ENCODE peak calls at places on chromosomes 3 and 15, in ten cellular contexts. F, J, H, I, R, C, P, L, K and A are unnamed samples. For H3K4me1, the result is how much of the 10 kb centered on the place peaks cover.

GRCh38 chr3:66033241-66034138 is 5.2 kb downstream of the MAGI1 start:
- DNase-seq in F (no peak), J (no peak), H (no peak), I (no peak), R (no peak), C (no peak), P (no peak), L (no peak), K (no peak), A (no peak)

GRCh38 chr15:48556159-48556897 is 89.2 kb downstream of the FBN1 start:
- DNase-seq in F (no peak), J (no peak), H (no peak), I (no peak), R (no peak), C (no peak), P (no peak), L (no peak), K (no peak), A (no peak)

GRCh38 chr15:66505818-66506217 is 692 bp downstream of the ZWILCH start:
- DNase-seq in F (no peak), J (no peak), H (no peak), I (no peak), R (no peak), C (no peak), P (no peak), L (no peak), K (no peak), A (no peak)

GRCh38 chr15:80081390-80081789 is 21.9 kb downstream of the ZFAND6 start:
- DNase-seq in F (no peak), J (no peak), H (no peak), I (no peak), R (no peak), C (no peak), P (no peak), L (no peak), K (no peak), A (no peak)

GRCh38 chr3:39428745-39429201 is 22.3 kb downstream of the RPSA start:
- DNase-seq in F (peak), J (no peak), H (no peak), I (no peak), R (no peak), C (no peak), P (no peak), L (no peak), K (no peak), A (no peak)

GRCh38 chr3:42115223-42115622 is 24.1 kb downstream of the TRAK1 start:
- DNase-seq in F (no peak), J (no peak), H (no peak), I (no peak), R (no peak), C (no peak), P (no peak), L (peak), K (no peak), A (peak)

GRCh38 chr3:156371683-156372082 is 183.2 kb downstream of the SSR3 start:
- DNase-seq in F (no peak), J (no peak), H (no peak), I (no peak), R (no peak), C (no peak), P (no peak), L (no peak), K (no peak), A (no peak)

GRCh38 chr15:40242671-40243070 is 3.8 kb downstream of the PAK6 start:
- DNase-seq in F (no peak), J (no peak), H (peak), I (no peak), R (no peak), C (no peak), P (no peak), L (no peak), K (no peak), A (no peak)

GRCh38 chr15:69071265-69071664 is 56.8 kb downstream of the NOX5 start:
- DNase-seq in F (no peak), J (no peak), H (peak), I (no peak), R (no peak), C (no peak), P (no peak), L (no peak), K (no peak), A (no peak)

GRCh38 chr3:179962617-179963387 is 73.9 kb downstream of the PEX5L start:
- DNase-seq in F (no peak), J (no peak), H (no peak), I (no peak), R (no peak), C (no peak), P (no peak), L (no peak), K (no peak), A (no peak)

GRCh38 chr3:5194801-5195509 is 7.4 kb downstream of the EDEM1 start:
- DNase-seq in F (peak), J (peak), H (peak), I (no peak), R (peak), C (no peak), P (no peak), L (peak), K (peak), A (no peak)

GRCh38 chr3:10531031-10531430 is 25.6 kb upstream of the ATP2B2 start:
- DNase-seq in F (no peak), J (no peak), H (no peak), I (no peak), R (no peak), C (no peak), P (no peak), L (no peak), K (no peak), A (no peak)

GRCh38 chr3:197561926-197562325 is 6.2 kb upstream of the BDH1 start:
- DNase-seq in F (no peak), J (no peak), H (no peak), I (peak), R (no peak), C (no peak), P (no peak), L (no peak), K (no peak), A (no peak)

GRCh38 chr15:45804028-45804427 is 169.2 kb downstream of the SQOR start:
- DNase-seq in F (no peak), J (no peak), H (no peak), I (no peak), R (no peak), C (no peak), P (no peak), L (no peak), K (no peak), A (no peak)

GRCh38 chr15:90143176-90143655 is 40.9 kb upstream of the IDH2 start:
- DNase-seq in F (peak), J (peak), H (peak), I (no peak), R (peak), C (no peak), P (peak), L (peak), K (peak), A (peak)

GRCh38 chr3:12170207-12170606 is 11.5 kb upstream of the TIMP4 start:
- DNase-seq in F (no peak), J (no peak), H (peak), I (no peak), R (no peak), C (no peak), P (no peak), L (peak), K (no peak), A (no peak)

GRCh38 chr3:152737021-152737908 is 97.7 kb upstream of the P2RY1 start:
- DNase-seq in F (no peak), J (no peak), H (peak), I (peak), R (peak), C (peak), P (no peak), L (no peak), K (no peak), A (no peak)

GRCh38 chr3:127012091-127012490 is 29.2 kb downstream of the PLXNA1 start:
- DNase-seq in F (no peak), J (no peak), H (no peak), I (no peak), R (no peak), C (no peak), P (no peak), L (no peak), K (no peak), A (no peak)

GRCh38 chr3:127214990-127215389 is 22.1 kb downstream of the PRR23E start:
- DNase-seq in F (no peak), J (no peak), H (no peak), I (no peak), R (no peak), C (no peak), P (no peak), L (no peak), K (no peak), A (no peak)

GRCh38 chr15:39358441-39359041 is 222.3 kb upstream of the THBS1 start:
- DNase-seq in F (peak), J (no peak), H (peak), I (no peak), R (peak), C (no peak), P (peak), L (no peak), K (no peak), A (no peak)

GRCh38 chr3:32078085-32078634 is 28.3 kb upstream of the GPD1L start:
- DNase-seq in F (no peak), J (no peak), H (no peak), I (no peak), R (no peak), C (no peak), P (no peak), L (no peak), K (no peak), A (no peak)

GRCh38 chr3:8482960-8483665 is 18.5 kb upstream of the LMCD1 start:
- DNase-seq in F (peak), J (no peak), H (peak), I (no peak), R (peak), C (peak), P (peak), L (peak), K (no peak), A (peak)

GRCh38 chr15:36335659-36336058 is 243.8 kb upstream of the CDIN1 start:
- DNase-seq in F (no peak), J (no peak), H (no peak), I (no peak), R (no peak), C (no peak), P (no peak), L (no peak), K (no peak), A (no peak)

GRCh38 chr3:195154111-195154791 is 116.7 kb downstream of the XXYLT1 start:
- DNase-seq in F (no peak), J (no peak), H (no peak), I (no peak), R (no peak), C (no peak), P (no peak), L (no peak), K (no peak), A (no peak)

GRCh38 chr3:72890166-72890925 is 2.5 kb downstream of the GXYLT2 start:
- DNase-seq in F (no peak), J (no peak), H (no peak), I (no peak), R (no peak), C (no peak), P (no peak), L (no peak), K (no peak), A (no peak)

GRCh38 chr15:46576611-46577010 is 941.8 kb downstream of the SQOR start:
- DNase-seq in F (no peak), J (no peak), H (no peak), I (no peak), R (no peak), C (no peak), P (peak), L (no peak), K (no peak), A (no peak)

GRCh38 chr3:155026999-155027591 is 53.0 kb upstream of the MME start:
- DNase-seq in F (no peak), J (no peak), H (no peak), I (no peak), R (no peak), C (no peak), P (peak), L (no peak), K (no peak), A (no peak)

GRCh38 chr3:112042842-112043280 is 8.3 kb downstream of the TMPRSS7 start:
- DNase-seq in F (no peak), J (no peak), H (no peak), I (no peak), R (no peak), C (no peak), P (peak), L (no peak), K (no peak), A (no peak)

GRCh38 chr3:195896361-195897080 is 11.8 kb downstream of the TNK2 start:
- DNase-seq in F (peak), J (no peak), H (peak), I (no peak), R (peak), C (no peak), P (no peak), L (peak), K (no peak), A (peak)

DNA sequence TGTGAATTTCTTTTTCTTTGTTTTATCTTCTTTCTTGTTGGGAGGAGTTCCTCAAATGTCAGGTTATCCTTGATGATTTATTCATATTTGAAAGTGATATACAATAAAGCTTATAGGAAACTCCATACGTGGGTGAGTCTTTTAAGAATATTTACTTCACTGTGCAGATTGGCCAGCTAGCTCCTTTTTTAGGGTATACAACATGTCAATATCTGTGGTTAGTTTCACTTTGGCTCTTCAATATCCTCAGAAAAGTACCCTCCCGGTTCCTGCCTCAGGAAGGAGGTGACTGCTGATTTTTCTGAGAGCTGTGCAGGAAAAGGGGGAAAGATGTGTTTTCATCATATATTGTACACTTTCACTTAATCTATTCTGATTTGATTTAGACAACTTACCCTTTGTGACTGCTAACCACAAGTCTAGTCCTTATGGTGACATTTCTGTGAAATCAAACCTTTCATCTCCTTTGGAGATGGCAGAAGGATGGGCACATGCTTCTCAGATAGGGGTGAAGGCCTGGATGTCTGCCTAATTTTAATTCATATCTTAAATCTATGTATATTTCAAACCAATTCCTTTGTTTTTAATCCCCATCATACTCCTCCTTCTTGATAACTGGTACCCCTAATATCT is 98.2 kb upstream of the NECTIN3 start:
- DNase-seq in F (no peak), J (no peak), H (no peak), I (no peak), R (no peak), C (no peak), P (no peak), L (no peak), K (no peak), A (no peak)
- H3K27ac ChIP-seq in F (no peak), J (no peak), H (no peak), I (no peak), R (no peak), C (no peak), P (no peak), L (no peak), K (no peak), A (no peak)

GRCh38 chr15:70083946-70084345 is 13.8 kb downstream of the TLE3 start:
- DNase-seq in F (no peak), J (no peak), H (no peak), I (peak), R (no peak), C (no peak), P (no peak), L (no peak), K (no peak), A (no peak)
- H3K4me1 ChIP-seq in F (under half), J (under half), H (under half), I (under half), R (under half), C (under half), P (under half), L (under half), K (under half), A (under half)

GRCh38 chr15:98127612-98128011 is 167.1 kb downstream of the ARRDC4 start:
- DNase-seq in F (no peak), J (no peak), H (no peak), I (no peak), R (no peak), C (no peak), P (no peak), L (no peak), K (no peak), A (no peak)
- TF ChIP-seq POLR2A in F (no peak), J (no peak), H (no peak), I (no peak), R (no peak), C (no peak), P (no peak), L (no peak), K (no peak), A (no peak)

DNA sequence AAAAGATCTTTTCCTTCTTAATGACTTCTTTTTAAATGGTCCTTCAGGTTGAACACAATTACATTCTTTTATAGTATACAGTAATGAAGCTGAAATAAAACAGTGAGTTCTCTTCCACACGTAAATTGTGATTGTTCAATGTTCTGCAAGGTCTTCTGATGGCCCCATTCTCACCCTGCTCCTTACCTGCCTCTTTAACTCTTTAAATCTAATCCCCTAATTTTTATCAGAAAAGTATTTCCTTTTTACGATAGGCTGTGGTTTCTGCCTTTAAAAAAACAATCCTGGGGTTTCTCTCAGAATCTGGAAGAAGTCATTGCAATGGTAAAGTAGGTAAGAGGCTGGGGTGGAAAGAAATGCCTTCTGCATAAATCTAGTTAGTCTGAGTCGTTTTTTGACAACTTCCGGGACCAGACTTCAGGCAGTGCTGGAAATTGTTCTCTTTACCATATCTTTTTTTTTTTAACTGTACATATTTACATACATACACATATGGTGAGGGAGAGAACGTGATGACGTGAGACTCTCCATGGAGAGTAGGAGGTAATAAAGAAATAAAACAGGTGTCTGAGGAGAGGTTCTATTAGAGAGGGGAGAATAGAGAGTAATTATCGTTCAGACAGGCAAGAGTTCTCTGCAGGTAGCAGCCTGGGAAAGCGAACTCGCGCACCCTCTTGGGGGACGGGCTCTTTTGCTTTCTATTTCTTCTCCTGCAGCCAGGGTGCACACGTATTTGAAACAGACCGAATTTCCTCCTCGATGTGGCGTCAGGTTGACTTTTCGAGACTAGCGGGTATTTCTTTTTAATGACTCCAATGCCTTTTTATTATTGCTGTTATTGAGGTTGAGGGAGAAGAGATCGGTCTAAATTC is at the start of gene SIDT1:
- DNase-seq in F (peak), J (peak), H (no peak), I (peak), R (no peak), C (no peak), P (peak), L (no peak), K (peak), A (peak)
- H3K27ac ChIP-seq in F (peak), J (peak), H (no peak), I (peak), R (peak), C (no peak), P (peak), L (no peak), K (peak), A (peak)

GRCh38 chr3:57816471-57817105 is 60.5 kb downstream of the SLMAP start:
- DNase-seq in F (no peak), J (no peak), H (no peak), I (no peak), R (no peak), C (no peak), P (no peak), L (no peak), K (no peak), A (no peak)
- H3K4me1 ChIP-seq in F (under half), J (under half), H (under half), I (under half), R (under half), C (under half), P (under half), L (under half), K (under half), A (under half)

GRCh38 chr15:89090791-89091666 is 2.8 kb downstream of the ABHD2 start:
- DNase-seq in F (peak), J (peak), H (peak), I (no peak), R (peak), C (peak), P (peak), L (peak), K (no peak), A (peak)
- TF ChIP-seq POLR2A in F (peak), J (peak), H (peak), I (peak), R (peak), C (no peak), P (peak), L (peak), K (no peak), A (peak)

GRCh38 chr15:29880886-29881285 is 58.6 kb upstream of the TJP1 start:
- DNase-seq in F (no peak), J (no peak), H (no peak), I (no peak), R (no peak), C (no peak), P (no peak), L (no peak), K (no peak), A (no peak)

GRCh38 chr15:29887719-29888118 is 65.5 kb upstream of the TJP1 start:
- DNase-seq in F (no peak), J (no peak), H (no peak), I (no peak), R (no peak), C (no peak), P (no peak), L (no peak), K (no peak), A (no peak)

GRCh38 chr15:29883126-29883525 is 60.9 kb upstream of the TJP1 start:
- DNase-seq in F (no peak), J (no peak), H (no peak), I (no peak), R (no peak), C (no peak), P (no peak), L (no peak), K (no peak), A (no peak)

GRCh38 chr15:29888651-29889050 is 66.4 kb upstream of the TJP1 start:
- DNase-seq in F (no peak), J (no peak), H (no peak), I (no peak), R (no peak), C (no peak), P (no peak), L (no peak), K (no peak), A (no peak)

GRCh38 chr15:29885183-29885582 is 62.9 kb upstream of the TJP1 start:
- DNase-seq in F (no peak), J (no peak), H (no peak), I (no peak), R (no peak), C (no peak), P (no peak), L (no peak), K (no peak), A (no peak)
- H3K27ac ChIP-seq in F (no peak), J (no peak), H (peak), I (no peak), R (peak), C (no peak), P (no peak), L (no peak), K (no peak), A (no peak)

DNA sequence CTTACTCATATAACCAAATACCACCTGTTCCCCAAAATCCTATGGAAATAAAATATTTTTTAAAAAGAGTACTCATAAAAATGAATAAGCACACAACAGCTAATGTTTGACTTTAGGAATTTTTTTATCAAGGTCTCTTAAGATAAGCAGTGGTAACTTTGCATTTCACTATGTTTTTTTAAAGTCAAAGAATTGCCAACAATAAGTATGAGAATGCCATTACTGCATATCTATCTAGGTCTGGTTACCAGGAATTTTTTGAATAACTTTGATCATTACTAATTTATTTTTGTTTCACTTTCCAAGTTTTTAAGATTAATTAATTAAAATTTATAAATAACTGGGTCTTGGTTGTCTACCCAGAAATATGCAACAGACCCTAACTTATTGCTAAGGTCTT is 41.5 kb downstream of the PLSCR4 start:
- DNase-seq in F (no peak), J (no peak), H (no peak), I (no peak), R (no peak), C (no peak), P (no peak), L (no peak), K (no peak), A (no peak)
- H3K4me1 ChIP-seq in F (under half), J (under half), H (under half), I (under half), R (under half), C (under half), P (under half), L (under half), K (under half), A (under half)

GRCh38 chr3:130504701-130505100 is 12.3 kb upstream of the COL6A6 start:
- DNase-seq in F (no peak), J (no peak), H (no peak), I (no peak), R (no peak), C (no peak), P (no peak), L (no peak), K (no peak), A (no peak)
- TF ChIP-seq POLR2A in F (no peak), J (no peak), H (no peak), I (no peak), R (no peak), C (no peak), P (no peak), L (no peak), K (no peak), A (no peak)